ENCODE peak calls at places on chromosomes 16 and 17, in four cellular contexts. I, B, L and A are unnamed samples.

GRCh38 chr16:67888311-67888710 is 3.6 kb downstream of the NRN1L start:
- DNase-seq in B (no peak), L (no peak), I (no peak), A (no peak)

GRCh38 chr17:61997649-61998048 is 67.4 kb downstream of the MED13 start:
- DNase-seq in L (no peak), B (no peak), I (no peak), A (no peak)

GRCh38 chr16:70715113-70715711 is 29.4 kb upstream of the MTSS2 start:
- DNase-seq in B (peak), L (no peak), I (peak), A (peak)

GRCh38 chr16:83701494-83701893 is 106.3 kb upstream of the HSBP1 start:
- DNase-seq in I (no peak), L (peak), B (no peak), A (no peak)

GRCh38 chr17:32323784-32324590 is 18.0 kb downstream of the C17orf75 start:
- DNase-seq in L (peak), I (no peak), B (peak), A (no peak)

GRCh38 chr17:2563061-2563460 is 30.4 kb upstream of the PAFAH1B1 start:
- DNase-seq in I (no peak), L (no peak), B (no peak), A (peak)

GRCh38 chr16:50360779-50361178 is 8.0 kb downstream of the BRD7 start:
- DNase-seq in L (no peak), B (no peak), I (no peak), A (no peak)

GRCh38 chr16:52090080-52090479 is 456.9 kb downstream of the TOX3 start:
- DNase-seq in L (no peak), I (no peak), B (no peak), A (no peak)

GRCh38 chr17:41972571-41973411 is 6.2 kb downstream of the CNP start:
- DNase-seq in L (no peak), B (no peak), I (no peak), A (no peak)

GRCh38 chr17:56867948-56868376 is 34.0 kb downstream of the DGKE start:
- DNase-seq in I (no peak), L (no peak), B (no peak), A (no peak)

GRCh38 chr17:79042421-79043190 is 18.6 kb downstream of the C1QTNF1 start:
- DNase-seq in I (peak), L (peak), B (peak), A (no peak)

GRCh38 chr17:81189670-81190530 is 23.9 kb upstream of the AATK start:
- DNase-seq in I (no peak), B (peak), L (no peak), A (no peak)

GRCh38 chr17:70313450-70313849 is 144.1 kb downstream of the KCNJ2 start:
- DNase-seq in I (no peak), L (no peak), B (no peak), A (no peak)